ENCODE peak calls at places on chromosomes 6 and 20, in five cellular contexts. One of them, this sample, is unnamed.
A peak's percentile ranks its signal among the peaks of the same experiment; 100 is the strongest.

GRCh38 chr6:160297310-160297709 is 38.7 kb upstream of the SLC22A2 start:
- DNase-seq in K562: no peak
- DNase-seq in SK-N-SH: no peak
- DNase-seq in HepG2: peak; percentile 14
- DNase-seq in GM12878: no peak
- DNase-seq in this sample: no peak

GRCh38 chr20:1835531-1835930 is 59.7 kb upstream of the SIRPA start:
- DNase-seq in SK-N-SH: no peak
- DNase-seq in HepG2: no peak
- DNase-seq in GM12878: no peak
- DNase-seq in K562: no peak
- DNase-seq in this sample: no peak

GRCh38 chr6:107448776-107449175 is 10.6 kb downstream of the PDSS2 start:
- DNase-seq in SK-N-SH: no peak
- DNase-seq in GM12878: no peak
- DNase-seq in HepG2: no peak
- DNase-seq in K562: no peak
- DNase-seq in this sample: no peak

GRCh38 chr20:10696650-10697049 is 22.9 kb upstream of the JAG1 start:
- DNase-seq in K562: peak; percentile 39
- DNase-seq in SK-N-SH: no peak
- DNase-seq in GM12878: no peak
- DNase-seq in HepG2: peak; percentile 34
- DNase-seq in this sample: peak; percentile 46

GRCh38 chr6:166228425-166228824 is 60.8 kb upstream of the TBXT start:
- DNase-seq in HepG2: no peak
- DNase-seq in GM12878: no peak
- DNase-seq in K562: no peak
- DNase-seq in SK-N-SH: no peak
- DNase-seq in this sample: no peak

GRCh38 chr6:26554669-26555504 is 16.7 kb downstream of the HMGN4 start:
- DNase-seq in K562: peak; percentile 31
- DNase-seq in SK-N-SH: no peak
- DNase-seq in GM12878: no peak
- DNase-seq in HepG2: peak; percentile 69
- DNase-seq in this sample: no peak

GRCh38 chr6:108556864-108557493 is 3.7 kb upstream of the FOXO3 start:
- DNase-seq in K562: no peak
- DNase-seq in SK-N-SH: no peak
- DNase-seq in HepG2: no peak
- DNase-seq in GM12878: no peak
- DNase-seq in this sample: no peak

GRCh38 chr20:33687370-33687915 is 1.3 kb upstream of the E2F1 start:
- DNase-seq in GM12878: no peak
- DNase-seq in K562: no peak
- DNase-seq in SK-N-SH: no peak
- DNase-seq in HepG2: no peak
- DNase-seq in this sample: no peak

GRCh38 chr6:115460913-115461312 is 599.8 kb downstream of the FRK start:
- DNase-seq in K562: no peak
- DNase-seq in HepG2: no peak
- DNase-seq in GM12878: no peak
- DNase-seq in SK-N-SH: no peak
- DNase-seq in this sample: no peak

GRCh38 chr6:345747-346388 is 45.7 kb upstream of the IRF4 start:
- DNase-seq in K562: no peak
- DNase-seq in GM12878: no peak
- DNase-seq in SK-N-SH: no peak
- DNase-seq in HepG2: no peak
- DNase-seq in this sample: no peak

GRCh38 chr6:134787261-134787871 is 162.5 kb downstream of the ALDH8A1 start:
- DNase-seq in K562: no peak
- DNase-seq in HepG2: no peak
- DNase-seq in GM12878: no peak
- DNase-seq in SK-N-SH: no peak
- DNase-seq in this sample: no peak

GRCh38 chr6:162856885-162857284 is 129.1 kb downstream of the PACRG start:
- DNase-seq in K562: no peak
- DNase-seq in SK-N-SH: peak; percentile 79
- DNase-seq in HepG2: peak; percentile 64
- DNase-seq in GM12878: no peak
- DNase-seq in this sample: peak; percentile 65

GRCh38 chr20:18750735-18751134 is 62.8 kb upstream of the SCP2D1 start:
- DNase-seq in K562: no peak
- DNase-seq in GM12878: peak; percentile 13
- DNase-seq in HepG2: peak; percentile 42
- DNase-seq in SK-N-SH: no peak
- DNase-seq in this sample: no peak

GRCh38 chr20:59737073-59737691 is 132.8 kb downstream of the PHACTR3 start:
- DNase-seq in GM12878: no peak
- DNase-seq in K562: no peak
- DNase-seq in SK-N-SH: no peak
- DNase-seq in HepG2: no peak
- DNase-seq in this sample: no peak

GRCh38 chr6:50707652-50708325 is 5.5 kb upstream of the TFAP2D start:
- DNase-seq in GM12878: no peak
- DNase-seq in SK-N-SH: no peak
- DNase-seq in HepG2: no peak
- DNase-seq in K562: no peak
- DNase-seq in this sample: no peak

GRCh38 chr20:32702706-32703425 is 29.1 kb upstream of the C20orf203 start:
- DNase-seq in HepG2: no peak
- DNase-seq in GM12878: no peak
- DNase-seq in SK-N-SH: no peak
- DNase-seq in K562: no peak
- DNase-seq in this sample: no peak

GRCh38 chr20:8156603-8157079 is 24.6 kb downstream of the PLCB1 start:
- DNase-seq in SK-N-SH: no peak
- DNase-seq in GM12878: peak; percentile 23
- DNase-seq in HepG2: peak; percentile 90
- DNase-seq in K562: no peak
- DNase-seq in this sample: no peak

GRCh38 chr6:122180132-122180531 is 219.3 kb upstream of the HSF2 start:
- DNase-seq in SK-N-SH: no peak
- DNase-seq in HepG2: no peak
- DNase-seq in K562: no peak
- DNase-seq in GM12878: no peak
- DNase-seq in this sample: peak; percentile 15

GRCh38 chr20:8756410-8756809 is 312.5 kb upstream of the PLCB4 start:
- DNase-seq in SK-N-SH: no peak
- DNase-seq in K562: no peak
- DNase-seq in HepG2: peak; percentile 60
- DNase-seq in GM12878: no peak
- DNase-seq in this sample: no peak

GRCh38 chr6:16136536-16137450 is 7.9 kb downstream of the MYLIP start:
- DNase-seq in HepG2: no peak
- DNase-seq in GM12878: no peak
- DNase-seq in K562: no peak
- DNase-seq in SK-N-SH: no peak
- DNase-seq in this sample: no peak

GRCh38 chr6:115690854-115691253 is 369.8 kb downstream of the FRK start:
- DNase-seq in GM12878: no peak
- DNase-seq in SK-N-SH: no peak
- DNase-seq in HepG2: no peak
- DNase-seq in K562: no peak
- DNase-seq in this sample: no peak

GRCh38 chr6:89310929-89311328 is 4.2 kb downstream of the GABRR2 start:
- DNase-seq in HepG2: no peak
- DNase-seq in GM12878: no peak
- DNase-seq in SK-N-SH: no peak
- DNase-seq in K562: no peak
- DNase-seq in this sample: no peak

GRCh38 chr6:136923116-136923953 is 1.2 kb downstream of the SLC35D3 start:
- DNase-seq in HepG2: no peak
- DNase-seq in K562: no peak
- DNase-seq in SK-N-SH: peak; percentile 58
- DNase-seq in GM12878: no peak
- DNase-seq in this sample: no peak

GRCh38 chr20:32980131-32980941 is 23.9 kb downstream of the SUN5 start:
- DNase-seq in K562: no peak
- DNase-seq in GM12878: no peak
- DNase-seq in HepG2: peak; percentile 48
- DNase-seq in SK-N-SH: no peak
- DNase-seq in this sample: no peak

GRCh38 chr20:46787986-46788762 is 78.7 kb downstream of the SLC2A10 start:
- DNase-seq in HepG2: no peak
- DNase-seq in K562: no peak
- DNase-seq in SK-N-SH: no peak
- DNase-seq in GM12878: no peak
- DNase-seq in this sample: no peak

GRCh38 chr6:39753745-39754084 is 28.5 kb upstream of the KIF6 start:
- DNase-seq in HepG2: no peak
- DNase-seq in SK-N-SH: no peak
- DNase-seq in GM12878: no peak
- DNase-seq in K562: no peak
- DNase-seq in this sample: no peak

GRCh38 chr20:53611449-53611894 is 17.8 kb upstream of the ZNF217 start:
- DNase-seq in HepG2: no peak
- DNase-seq in SK-N-SH: peak; percentile 42
- DNase-seq in K562: no peak
- DNase-seq in GM12878: peak; percentile 82
- DNase-seq in this sample: peak; percentile 26

GRCh38 chr6:53894086-53894485 is 99.3 kb downstream of the LRRC1 start:
- DNase-seq in GM12878: no peak
- DNase-seq in K562: no peak
- DNase-seq in HepG2: no peak
- DNase-seq in SK-N-SH: no peak
- DNase-seq in this sample: no peak

GRCh38 chr20:44109951-44110361 is 77.0 kb downstream of the JPH2 start:
- DNase-seq in K562: peak; percentile 46
- DNase-seq in HepG2: no peak
- DNase-seq in SK-N-SH: no peak
- DNase-seq in GM12878: no peak
- DNase-seq in this sample: no peak

GRCh38 chr20:1676650-1677049 is 19.1 kb upstream of the SIRPG start:
- DNase-seq in GM12878: no peak
- DNase-seq in SK-N-SH: no peak
- DNase-seq in HepG2: no peak
- DNase-seq in K562: no peak
- DNase-seq in this sample: no peak

GRCh38 chr6:108789475-108789874 is 58.7 kb upstream of the ARMC2 start:
- DNase-seq in SK-N-SH: no peak
- DNase-seq in GM12878: no peak
- DNase-seq in HepG2: no peak
- DNase-seq in K562: no peak
- DNase-seq in this sample: no peak

GRCh38 chr20:819680-820327 is 13.7 kb upstream of the FAM110A start:
- DNase-seq in K562: no peak
- DNase-seq in HepG2: no peak
- DNase-seq in GM12878: no peak
- DNase-seq in SK-N-SH: no peak
- DNase-seq in this sample: no peak

DNA sequence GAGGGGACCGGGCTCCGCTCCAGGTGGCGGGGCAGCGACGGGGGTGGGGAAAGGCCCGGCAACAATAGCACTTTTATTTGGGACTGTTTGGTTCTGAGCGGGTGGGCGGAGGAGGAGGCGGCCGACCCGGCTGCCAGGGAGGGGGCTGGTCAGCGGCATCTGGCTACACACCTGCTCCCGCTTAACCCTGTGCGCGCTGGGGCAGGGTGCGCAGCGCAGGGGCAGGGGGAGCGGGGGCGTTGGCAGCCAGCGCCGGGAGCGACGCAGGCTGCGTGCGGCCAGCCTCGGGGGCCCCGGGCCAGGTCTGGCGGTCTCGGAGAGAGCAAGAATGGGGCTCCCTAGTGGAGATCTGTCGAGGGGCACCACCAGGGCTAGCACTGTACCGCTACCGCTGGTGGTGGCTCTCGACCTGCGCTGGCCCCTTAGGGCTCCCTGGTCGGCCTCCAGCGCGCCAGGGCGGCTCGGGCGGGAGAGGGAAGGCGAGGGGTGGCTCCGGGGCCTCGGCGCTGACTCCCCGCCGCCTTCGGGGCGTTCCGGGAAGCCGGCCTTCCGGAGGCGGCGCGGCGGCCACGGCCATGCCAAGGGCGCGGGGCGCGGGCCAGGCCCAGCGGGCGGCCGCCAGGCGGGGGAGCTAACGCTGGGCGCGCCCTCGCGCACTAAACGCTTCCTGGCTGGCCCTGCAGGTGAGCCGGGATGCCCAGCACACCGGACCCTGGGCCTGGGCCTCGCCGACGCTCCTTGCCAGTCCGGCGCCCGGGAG is 92.4 kb downstream of the NCR2 start:
- DNase-seq in SK-N-SH: peak; percentile 71
- DNase-seq in HepG2: peak; percentile 65
- DNase-seq in K562: no peak
- DNase-seq in GM12878: no peak
- DNase-seq in this sample: peak; percentile 24
- TF ChIP-seq FOXM1 in SK-N-SH: no peak
- TF ChIP-seq FOXM1 in HepG2: no peak
- TF ChIP-seq FOXM1 in K562: no peak
- TF ChIP-seq FOXM1 in GM12878: no peak
- TF ChIP-seq FOXM1 in this sample: no peak

DNA sequence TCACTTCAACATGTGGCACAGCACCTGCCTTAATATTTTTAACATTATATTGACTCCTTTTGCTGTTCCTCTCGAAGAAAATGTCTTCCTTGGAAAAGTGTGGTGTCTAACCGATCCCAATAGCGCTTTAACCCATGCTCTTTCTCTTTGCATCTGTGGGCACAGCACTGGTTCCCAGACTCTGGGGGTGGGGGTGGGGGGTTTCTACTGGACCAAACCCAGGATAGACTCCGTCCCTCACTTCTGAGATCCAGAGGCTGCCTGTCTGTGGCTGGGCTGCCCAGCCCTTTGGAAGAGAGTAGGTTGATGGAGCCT is 3.9 kb upstream of the ZNF292 start:
- DNase-seq in HepG2: no peak
- DNase-seq in SK-N-SH: no peak
- DNase-seq in GM12878: no peak
- DNase-seq in K562: no peak
- DNase-seq in this sample: no peak
- TF ChIP-seq FOXM1 in HepG2: no peak
- TF ChIP-seq FOXM1 in SK-N-SH: no peak
- TF ChIP-seq FOXM1 in GM12878: no peak
- TF ChIP-seq FOXM1 in K562: no peak
- TF ChIP-seq FOXM1 in this sample: no peak

GRCh38 chr6:14070457-14070856 is 47.1 kb upstream of the CD83 start:
- DNase-seq in K562: no peak
- DNase-seq in HepG2: no peak
- DNase-seq in GM12878: no peak
- DNase-seq in SK-N-SH: no peak
- DNase-seq in this sample: no peak
- TF ChIP-seq FOXM1 in K562: no peak
- TF ChIP-seq FOXM1 in HepG2: no peak
- TF ChIP-seq FOXM1 in GM12878: no peak
- TF ChIP-seq FOXM1 in SK-N-SH: no peak
- TF ChIP-seq FOXM1 in this sample: no peak

GRCh38 chr6:73955800-73956199 is 259.8 kb downstream of the CD109 start:
- DNase-seq in SK-N-SH: no peak
- DNase-seq in HepG2: no peak
- DNase-seq in GM12878: no peak
- DNase-seq in K562: no peak
- DNase-seq in this sample: no peak

GRCh38 chr6:73956305-73956704 is 260.3 kb downstream of the CD109 start:
- DNase-seq in SK-N-SH: no peak
- DNase-seq in GM12878: no peak
- DNase-seq in HepG2: no peak
- DNase-seq in K562: no peak
- DNase-seq in this sample: no peak

GRCh38 chr6:73951186-73951585 is 255.2 kb downstream of the CD109 start:
- DNase-seq in HepG2: no peak
- DNase-seq in K562: no peak
- DNase-seq in GM12878: no peak
- DNase-seq in SK-N-SH: no peak
- DNase-seq in this sample: no peak

GRCh38 chr6:73954843-73955242 is 258.8 kb downstream of the CD109 start:
- DNase-seq in SK-N-SH: no peak
- DNase-seq in K562: no peak
- DNase-seq in GM12878: no peak
- DNase-seq in HepG2: no peak
- DNase-seq in this sample: no peak
- TF ChIP-seq FOXM1 in SK-N-SH: no peak
- TF ChIP-seq FOXM1 in K562: no peak
- TF ChIP-seq FOXM1 in GM12878: no peak
- TF ChIP-seq FOXM1 in HepG2: no peak
- TF ChIP-seq FOXM1 in this sample: no peak

This sample was measured in HEK293T.